ENCODE peak calls at places on chromosomes 4 and X, in six cellular contexts. One of them, this sample, is unnamed.

GRCh38 chr4:95007998-95008397 is 250.2 kb downstream of the BMPR1B start:
- DNase-seq in astrocyte of the spinal cord: no peak
- DNase-seq in DND-41: no peak
- DNase-seq in fibroblast of mammary gland: no peak
- DNase-seq in thoracic aorta: no peak
- DNase-seq in uterus: no peak
- DNase-seq in this sample: no peak

GRCh38 chrX:72652132-72652531 is 62.0 kb downstream of the PHKA1 start:
- DNase-seq in fibroblast of mammary gland: no peak
- DNase-seq in DND-41: no peak
- DNase-seq in uterus: no peak
- DNase-seq in astrocyte of the spinal cord: no peak
- DNase-seq in thoracic aorta: no peak
- DNase-seq in this sample: no peak

GRCh38 chr4:106569151-106570029 is 200.8 kb upstream of the GIMD1 start:
- DNase-seq in astrocyte of the spinal cord: no peak
- DNase-seq in DND-41: no peak
- DNase-seq in uterus: no peak
- DNase-seq in fibroblast of mammary gland: peak
- DNase-seq in thoracic aorta: no peak
- DNase-seq in this sample: peak

GRCh38 chr4:139853309-139853708 is 187.7 kb downstream of the MGST2 start:
- DNase-seq in fibroblast of mammary gland: no peak
- DNase-seq in DND-41: no peak
- DNase-seq in astrocyte of the spinal cord: no peak
- DNase-seq in thoracic aorta: no peak
- DNase-seq in uterus: no peak
- DNase-seq in this sample: no peak

GRCh38 chrX:41922125-41922521 is 1.2 kb downstream of the CASK start:
- DNase-seq in fibroblast of mammary gland: peak
- DNase-seq in astrocyte of the spinal cord: peak
- DNase-seq in thoracic aorta: no peak
- DNase-seq in DND-41: peak
- DNase-seq in uterus: no peak
- DNase-seq in this sample: peak

GRCh38 chrX:5876984-5877655 is 351.5 kb downstream of the NLGN4X start:
- DNase-seq in thoracic aorta: no peak
- DNase-seq in astrocyte of the spinal cord: peak
- DNase-seq in fibroblast of mammary gland: peak
- DNase-seq in DND-41: no peak
- DNase-seq in uterus: no peak
- DNase-seq in this sample: peak

GRCh38 chrX:19886888-19887531 is 390 bp downstream of the SH3KBP1 start:
- DNase-seq in fibroblast of mammary gland: no peak
- DNase-seq in uterus: no peak
- DNase-seq in astrocyte of the spinal cord: no peak
- DNase-seq in DND-41: peak
- DNase-seq in thoracic aorta: no peak
- DNase-seq in this sample: no peak

GRCh38 chrX:26783512-26784225 is 567.7 kb downstream of the MAGEB5 start:
- DNase-seq in thoracic aorta: peak
- DNase-seq in fibroblast of mammary gland: peak
- DNase-seq in astrocyte of the spinal cord: peak
- DNase-seq in DND-41: peak
- DNase-seq in uterus: no peak
- DNase-seq in this sample: peak

GRCh38 chr4:74206088-74206826 is 48.3 kb downstream of the MTHFD2L start:
- DNase-seq in uterus: no peak
- DNase-seq in astrocyte of the spinal cord: peak
- DNase-seq in thoracic aorta: no peak
- DNase-seq in DND-41: no peak
- DNase-seq in fibroblast of mammary gland: no peak
- DNase-seq in this sample: peak

GRCh38 chr4:140082399-140082758 is 71.6 kb downstream of the MAML3 start:
- DNase-seq in thoracic aorta: no peak
- DNase-seq in astrocyte of the spinal cord: no peak
- DNase-seq in DND-41: no peak
- DNase-seq in uterus: no peak
- DNase-seq in fibroblast of mammary gland: no peak
- DNase-seq in this sample: no peak

GRCh38 chr4:102390438-102390837 is 45.2 kb upstream of the SLC39A8 start:
- DNase-seq in DND-41: no peak
- DNase-seq in uterus: no peak
- DNase-seq in fibroblast of mammary gland: peak
- DNase-seq in thoracic aorta: no peak
- DNase-seq in astrocyte of the spinal cord: peak
- DNase-seq in this sample: no peak

GRCh38 chr4:34720563-34720962 is 1523.8 kb downstream of the ARAP2 start:
- DNase-seq in DND-41: no peak
- DNase-seq in astrocyte of the spinal cord: peak
- DNase-seq in uterus: no peak
- DNase-seq in thoracic aorta: no peak
- DNase-seq in fibroblast of mammary gland: peak
- DNase-seq in this sample: peak

GRCh38 chr4:118760092-118760491 is 74.9 kb downstream of the METTL14 start:
- DNase-seq in thoracic aorta: no peak
- DNase-seq in fibroblast of mammary gland: no peak
- DNase-seq in DND-41: no peak
- DNase-seq in uterus: no peak
- DNase-seq in astrocyte of the spinal cord: no peak
- DNase-seq in this sample: no peak

GRCh38 chrX:80808854-80809493 is 703 bp downstream of the BRWD3 start:
- DNase-seq in DND-41: peak
- DNase-seq in uterus: peak
- DNase-seq in thoracic aorta: no peak
- DNase-seq in fibroblast of mammary gland: no peak
- DNase-seq in astrocyte of the spinal cord: peak
- DNase-seq in this sample: peak

GRCh38 chr4:87502580-87503238 is 26.5 kb downstream of the SPARCL1 start:
- DNase-seq in DND-41: no peak
- DNase-seq in astrocyte of the spinal cord: no peak
- DNase-seq in uterus: no peak
- DNase-seq in fibroblast of mammary gland: peak
- DNase-seq in thoracic aorta: no peak
- DNase-seq in this sample: no peak

GRCh38 chr4:137909910-137910309 is 332.2 kb downstream of the SLC7A11 start:
- DNase-seq in astrocyte of the spinal cord: no peak
- DNase-seq in fibroblast of mammary gland: no peak
- DNase-seq in DND-41: no peak
- DNase-seq in thoracic aorta: no peak
- DNase-seq in uterus: peak
- DNase-seq in this sample: no peak

GRCh38 chrX:1462596-1463251 is 10.0 kb upstream of the ASMTL start:
- DNase-seq in astrocyte of the spinal cord: peak
- DNase-seq in DND-41: peak
- DNase-seq in thoracic aorta: no peak
- DNase-seq in uterus: no peak
- DNase-seq in fibroblast of mammary gland: peak
- DNase-seq in this sample: peak

DNA sequence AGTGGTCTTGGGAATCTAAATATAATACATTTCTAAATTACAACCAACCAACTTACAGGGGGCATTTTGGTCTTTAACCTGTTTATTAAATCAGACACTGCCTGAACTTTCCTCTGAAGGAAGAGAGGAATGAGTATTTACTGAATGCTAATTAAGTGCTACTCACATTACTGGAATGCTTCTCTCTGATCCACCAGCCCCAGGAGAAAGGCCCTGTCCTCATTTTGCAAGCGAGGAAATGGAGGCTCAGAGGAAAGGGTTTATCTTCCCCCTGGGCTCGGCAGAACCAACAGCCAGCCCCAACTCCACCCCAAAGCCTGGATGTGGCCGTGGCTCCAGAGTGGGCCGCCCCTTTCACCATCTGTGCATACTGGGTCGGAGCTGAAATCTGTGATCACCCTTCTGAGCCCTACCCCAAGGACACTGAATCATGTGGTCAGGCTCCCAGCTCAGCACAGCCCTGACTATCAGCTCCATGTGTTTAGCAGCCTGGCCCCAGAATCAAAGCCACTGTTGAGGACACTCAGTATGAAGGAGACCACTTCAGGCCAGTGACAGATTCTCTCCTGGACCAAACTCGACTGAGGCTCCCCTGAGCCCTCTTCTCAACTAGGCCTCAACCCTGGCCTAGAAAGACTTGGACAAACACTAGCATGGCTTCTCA is 56.7 kb upstream of the ENPP6 start:
- DNase-seq in astrocyte of the spinal cord: no peak
- DNase-seq in fibroblast of mammary gland: no peak
- DNase-seq in DND-41: no peak
- DNase-seq in uterus: no peak
- DNase-seq in thoracic aorta: no peak
- DNase-seq in this sample: no peak
- H3K4me3 ChIP-seq in astrocyte of the spinal cord: no peak
- H3K4me3 ChIP-seq in fibroblast of mammary gland: no peak
- H3K4me3 ChIP-seq in DND-41: no peak
- H3K4me3 ChIP-seq in uterus: no peak
- H3K4me3 ChIP-seq in thoracic aorta: no peak
- H3K4me3 ChIP-seq in this sample: no peak

GRCh38 chr4:135670548-135670947 is 1469.0 kb upstream of the PABPC4L start:
- DNase-seq in thoracic aorta: no peak
- DNase-seq in DND-41: no peak
- DNase-seq in uterus: no peak
- DNase-seq in astrocyte of the spinal cord: no peak
- DNase-seq in fibroblast of mammary gland: no peak
- DNase-seq in this sample: no peak
- TF ChIP-seq CTCF in thoracic aorta: no peak
- TF ChIP-seq CTCF in DND-41: no peak
- TF ChIP-seq CTCF in uterus: no peak
- TF ChIP-seq CTCF in astrocyte of the spinal cord: no peak
- TF ChIP-seq CTCF in fibroblast of mammary gland: no peak
- TF ChIP-seq CTCF in this sample: no peak

DNA sequence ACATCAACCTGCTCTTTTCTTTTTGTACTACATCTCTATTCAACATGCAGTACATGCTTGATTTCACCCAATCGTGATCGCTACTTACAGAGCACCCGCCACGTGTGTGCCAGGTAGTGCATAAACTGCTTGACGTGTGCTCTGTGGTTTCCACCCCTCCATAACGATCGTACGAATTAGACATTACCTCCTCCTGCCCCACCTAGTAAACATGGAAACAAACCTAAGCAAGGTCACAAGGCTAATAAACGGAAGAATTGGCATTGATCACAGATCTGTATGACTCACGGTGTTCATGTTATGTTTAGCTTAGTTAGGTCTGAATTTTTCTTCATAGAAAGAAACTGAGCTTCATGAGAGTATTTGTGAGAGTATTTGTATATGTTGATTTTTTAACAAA is 64.1 kb downstream of the STX18 start:
- DNase-seq in uterus: no peak
- DNase-seq in fibroblast of mammary gland: peak
- DNase-seq in DND-41: no peak
- DNase-seq in astrocyte of the spinal cord: no peak
- DNase-seq in thoracic aorta: no peak
- DNase-seq in this sample: no peak
- H3K4me3 ChIP-seq in uterus: no peak
- H3K4me3 ChIP-seq in fibroblast of mammary gland: no peak
- H3K4me3 ChIP-seq in DND-41: no peak
- H3K4me3 ChIP-seq in astrocyte of the spinal cord: no peak
- H3K4me3 ChIP-seq in thoracic aorta: no peak
- H3K4me3 ChIP-seq in this sample: no peak

DNA sequence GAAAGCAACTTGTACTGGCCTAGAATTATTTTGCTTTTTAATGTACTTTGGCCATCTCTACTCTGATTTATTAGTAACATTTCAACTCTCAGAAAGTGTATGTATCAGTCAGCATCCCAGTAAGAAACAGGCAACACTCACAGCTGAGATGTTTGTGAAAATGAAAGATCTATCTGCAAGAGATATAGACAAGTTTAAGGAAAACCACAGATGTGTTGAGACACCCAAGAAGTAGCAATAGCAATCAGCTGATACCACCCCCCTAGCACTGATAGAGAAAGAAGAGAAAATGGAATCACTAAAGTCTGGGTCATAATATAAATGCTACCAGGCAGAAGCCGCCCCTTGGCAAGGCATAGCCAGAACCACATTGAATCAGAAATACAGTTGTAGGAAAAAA is 372.0 kb downstream of the ARAP2 start:
- DNase-seq in thoracic aorta: no peak
- DNase-seq in DND-41: no peak
- DNase-seq in fibroblast of mammary gland: no peak
- DNase-seq in uterus: no peak
- DNase-seq in astrocyte of the spinal cord: no peak
- DNase-seq in this sample: no peak
- TF ChIP-seq CTCF in thoracic aorta: no peak
- TF ChIP-seq CTCF in DND-41: no peak
- TF ChIP-seq CTCF in fibroblast of mammary gland: no peak
- TF ChIP-seq CTCF in uterus: no peak
- TF ChIP-seq CTCF in astrocyte of the spinal cord: no peak
- TF ChIP-seq CTCF in this sample: no peak

GRCh38 chr4:15707363-15707715 is 4.5 kb downstream of the BST1 start:
- DNase-seq in uterus: no peak
- DNase-seq in DND-41: no peak
- DNase-seq in astrocyte of the spinal cord: no peak
- DNase-seq in thoracic aorta: no peak
- DNase-seq in fibroblast of mammary gland: no peak
- DNase-seq in this sample: peak

GRCh38 chr4:15702941-15703403 is at the start of gene BST1:
- DNase-seq in thoracic aorta: no peak
- DNase-seq in fibroblast of mammary gland: peak
- DNase-seq in DND-41: peak
- DNase-seq in astrocyte of the spinal cord: peak
- DNase-seq in uterus: peak
- DNase-seq in this sample: peak

GRCh38 chr4:15706646-15707362 is 3.9 kb downstream of the BST1 start:
- DNase-seq in thoracic aorta: no peak
- DNase-seq in astrocyte of the spinal cord: no peak
- DNase-seq in fibroblast of mammary gland: no peak
- DNase-seq in uterus: no peak
- DNase-seq in DND-41: no peak
- DNase-seq in this sample: no peak

GRCh38 chr4:15704145-15704544 is 1.3 kb downstream of the BST1 start:
- DNase-seq in astrocyte of the spinal cord: no peak
- DNase-seq in thoracic aorta: no peak
- DNase-seq in DND-41: no peak
- DNase-seq in uterus: no peak
- DNase-seq in fibroblast of mammary gland: no peak
- DNase-seq in this sample: no peak

GRCh38 chr4:15703439-15703838 is 574 bp downstream of the BST1 start:
- DNase-seq in uterus: no peak
- DNase-seq in astrocyte of the spinal cord: no peak
- DNase-seq in thoracic aorta: no peak
- DNase-seq in fibroblast of mammary gland: no peak
- DNase-seq in DND-41: no peak
- DNase-seq in this sample: no peak
- H3K4me3 ChIP-seq in uterus: peak
- H3K4me3 ChIP-seq in astrocyte of the spinal cord: peak
- H3K4me3 ChIP-seq in thoracic aorta: peak
- H3K4me3 ChIP-seq in fibroblast of mammary gland: peak
- H3K4me3 ChIP-seq in DND-41: peak
- H3K4me3 ChIP-seq in this sample: peak

GRCh38 chrX:128436397-128437103 is 384.3 kb upstream of the ACTRT1 start:
- DNase-seq in thoracic aorta: no peak
- DNase-seq in astrocyte of the spinal cord: no peak
- DNase-seq in uterus: no peak
- DNase-seq in DND-41: no peak
- DNase-seq in fibroblast of mammary gland: no peak
- DNase-seq in this sample: no peak
- TF ChIP-seq CTCF in thoracic aorta: no peak
- TF ChIP-seq CTCF in astrocyte of the spinal cord: no peak
- TF ChIP-seq CTCF in uterus: no peak
- TF ChIP-seq CTCF in DND-41: no peak
- TF ChIP-seq CTCF in fibroblast of mammary gland: no peak
- TF ChIP-seq CTCF in this sample: no peak